ENCODE peak calls at places on chromosomes 3 and 15, in eight cellular contexts. O is HFFc6, J is MCF 10A, K is OCI-LY7, A is fibroblast of lung, E is left lung, Q is GM20000, N is GM06990. C is an unnamed sample.

GRCh38 chr3:180382781-180383180 is 219.2 kb upstream of the TTC14 start:
- DNase-seq in O (no peak), J (no peak), K (no peak), A (no peak), E (no peak), Q (no peak), N (no peak), C (no peak)

GRCh38 chr15:85503151-85503797 is 122.9 kb downstream of the AKAP13 start:
- DNase-seq in O (no peak), J (no peak), K (no peak), A (no peak), E (no peak), Q (no peak), N (no peak), C (no peak)

GRCh38 chr3:101890716-101891115 is 41.4 kb downstream of the NFKBIZ start:
- DNase-seq in O (peak), J (no peak), K (no peak), A (peak), E (no peak), Q (no peak), N (peak), C (no peak)

GRCh38 chr3:126659915-126660886 is 5.3 kb upstream of the TXNRD3 start:
- DNase-seq in O (no peak), J (peak), K (no peak), A (no peak), E (no peak), Q (no peak), N (no peak), C (no peak)

GRCh38 chr15:83064859-83065258 is 2.2 kb downstream of the BTBD1 start:
- DNase-seq in O (no peak), J (no peak), K (no peak), A (no peak), E (no peak), Q (no peak), N (no peak), C (no peak)

GRCh38 chr3:185322111-185322510 is 40.8 kb upstream of the MAP3K13 start:
- DNase-seq in O (no peak), J (no peak), K (no peak), A (peak), E (no peak), Q (no peak), N (no peak), C (no peak)

GRCh38 chr3:27666277-27666676 is 55.8 kb downstream of the EOMES start:
- DNase-seq in O (no peak), J (no peak), K (no peak), A (no peak), E (no peak), Q (no peak), N (no peak), C (no peak)

GRCh38 chr3:37853691-37854413 is 7.8 kb upstream of the CTDSPL start:
- DNase-seq in O (no peak), J (peak), K (no peak), A (no peak), E (no peak), Q (no peak), N (no peak), C (no peak)

GRCh38 chr3:191568206-191568605 is 107.2 kb downstream of the PYDC2 start:
- DNase-seq in O (no peak), J (peak), K (no peak), A (no peak), E (no peak), Q (no peak), N (no peak), C (no peak)

GRCh38 chr3:189040934-189041333 is 130.8 kb upstream of the TPRG1 start:
- DNase-seq in O (no peak), J (no peak), K (no peak), A (no peak), E (no peak), Q (no peak), N (no peak), C (no peak)

GRCh38 chr3:52483577-52484495 is 11.3 kb upstream of the STAB1 start:
- DNase-seq in O (peak), J (no peak), K (no peak), A (peak), E (no peak), Q (no peak), N (no peak), C (no peak)

GRCh38 chr15:96321422-96322391 is 8.8 kb upstream of the NR2F2 start:
- DNase-seq in O (no peak), J (no peak), K (no peak), A (peak), E (peak), Q (peak), N (no peak), C (peak)
- TF ChIP-seq CTCF in O (peak), J (no peak), K (no peak), A (peak), E (no peak), Q (no peak), N (peak), C (no peak)

GRCh38 chr3:131239250-131239649 is 142.3 kb upstream of the NUDT16 start:
- DNase-seq in O (no peak), J (no peak), K (no peak), A (no peak), E (no peak), Q (no peak), N (no peak), C (no peak)

GRCh38 chr3:131238496-131238895 is 143.1 kb upstream of the NUDT16 start:
- DNase-seq in O (no peak), J (no peak), K (no peak), A (no peak), E (no peak), Q (no peak), N (no peak), C (no peak)

DNA sequence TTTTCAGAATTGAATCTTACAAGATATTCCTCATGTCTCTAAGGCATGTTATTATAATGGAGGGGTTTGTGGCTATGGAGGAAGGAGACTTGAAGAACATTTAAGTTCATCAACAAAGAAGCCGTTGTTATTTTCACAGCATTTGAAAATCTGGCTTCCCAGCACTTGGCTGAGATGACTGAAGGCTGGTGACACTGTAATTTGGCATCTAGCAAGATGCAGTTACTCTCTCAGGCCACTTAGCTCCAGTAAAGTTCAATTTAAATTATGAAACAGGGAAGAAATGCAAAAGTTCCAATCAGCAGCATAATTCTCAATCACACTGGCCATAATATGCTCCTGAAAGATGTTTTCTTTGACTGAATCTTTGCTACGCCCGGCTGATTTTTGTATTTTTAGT is 139.4 kb upstream of the NUDT16 start:
- DNase-seq in O (no peak), J (no peak), K (no peak), A (no peak), E (no peak), Q (no peak), N (no peak), C (no peak)
- TF ChIP-seq CTCF in O (no peak), J (no peak), K (no peak), A (no peak), E (no peak), Q (no peak), N (no peak), C (no peak)

DNA sequence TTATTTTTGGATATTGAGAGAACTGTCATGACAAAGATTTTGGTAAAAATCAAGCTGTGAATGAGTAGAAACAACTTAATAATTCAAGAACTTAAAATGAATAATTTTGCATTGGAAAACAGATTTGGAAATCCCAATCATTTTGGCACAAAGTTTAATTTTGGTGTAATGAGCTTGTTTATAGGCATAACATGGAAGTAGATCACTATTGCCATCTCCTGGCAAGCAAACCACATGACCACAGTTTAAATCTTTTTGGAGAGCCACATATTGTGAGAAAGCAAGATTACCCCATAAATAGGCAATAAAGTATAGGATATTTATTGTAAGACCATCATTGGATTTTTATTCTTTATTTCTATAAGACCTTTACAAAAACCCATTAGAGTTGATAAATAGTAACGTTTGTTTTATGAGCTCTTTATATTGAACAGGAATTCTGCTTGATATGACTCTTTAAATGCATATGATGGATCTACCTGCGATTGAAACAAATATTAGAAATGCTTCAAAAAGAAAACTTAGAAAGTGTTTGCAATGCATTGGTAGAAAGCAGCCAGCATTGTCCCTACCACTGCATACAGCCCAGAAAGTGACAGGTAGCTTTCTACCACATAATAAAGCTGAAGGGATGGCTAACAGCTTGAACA is 766.9 kb downstream of the TBL1XR1 start:
- DNase-seq in O (peak), J (peak), K (peak), A (peak), E (no peak), Q (peak), N (no peak), C (no peak)
- TF ChIP-seq CTCF in O (peak), J (peak), K (peak), A (peak), E (peak), Q (no peak), N (peak), C (peak)

DNA sequence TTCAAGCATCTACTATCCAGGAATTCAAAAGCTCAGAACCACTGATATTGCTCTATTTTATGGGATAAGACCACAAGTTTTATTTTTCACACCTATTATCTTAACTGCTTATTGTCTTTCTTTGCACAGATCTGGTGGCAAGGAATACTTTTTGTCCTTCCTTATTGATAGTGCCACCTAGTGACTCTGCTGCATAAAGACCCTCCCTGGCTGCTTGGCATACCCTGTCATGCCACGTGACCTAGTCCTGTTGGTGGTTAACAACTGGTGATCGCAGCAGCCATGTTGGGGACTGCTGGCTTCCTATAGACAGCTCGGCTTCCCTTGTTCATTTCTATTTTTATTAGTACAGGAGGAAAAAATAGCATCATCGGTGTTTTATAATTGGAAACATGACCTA is 236.3 kb downstream of the MEX3B start:
- DNase-seq in O (no peak), J (peak), K (peak), A (peak), E (no peak), Q (no peak), N (no peak), C (no peak)
- TF ChIP-seq CTCF in O (peak), J (no peak), K (peak), A (peak), E (no peak), Q (no peak), N (peak), C (no peak)

DNA sequence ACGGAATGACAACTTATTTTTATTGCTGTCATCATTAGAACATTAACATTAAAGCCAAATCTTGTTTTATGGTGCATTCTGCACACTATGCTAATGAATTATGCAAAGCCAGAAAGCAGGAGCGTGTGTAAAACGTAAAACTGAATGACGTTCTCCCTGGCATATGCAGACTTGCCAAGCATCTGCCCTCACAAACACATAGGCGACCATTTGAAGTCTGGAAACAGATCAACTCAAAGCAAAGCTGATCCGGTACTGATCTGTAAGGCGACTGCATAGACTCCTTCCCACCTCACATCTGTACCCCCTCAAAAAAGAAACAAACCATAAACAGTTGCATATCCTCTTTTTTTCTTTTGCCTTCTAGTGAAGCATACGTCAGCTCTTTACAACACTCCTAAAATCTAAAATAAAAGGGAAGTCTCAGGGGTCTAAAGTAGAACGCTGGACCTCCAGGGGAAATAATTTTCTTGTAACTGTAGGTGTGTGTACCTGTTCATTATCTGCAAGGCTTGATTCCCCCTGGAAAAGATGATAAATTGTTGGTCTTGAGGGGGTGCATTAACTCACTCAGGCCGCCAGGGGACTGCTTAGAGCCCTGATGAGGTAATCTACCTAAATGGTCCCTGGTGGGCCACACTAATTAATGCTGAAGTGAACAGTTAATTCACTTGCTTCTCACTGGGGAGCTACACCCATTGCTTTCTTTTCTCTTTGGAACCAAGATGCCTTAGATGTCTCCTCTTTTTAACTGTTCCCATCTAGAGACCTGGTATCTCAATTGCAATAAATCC is 231.4 kb downstream of the CDIN1 start:
- DNase-seq in O (no peak), J (peak), K (peak), A (no peak), E (no peak), Q (no peak), N (peak), C (no peak)
- TF ChIP-seq CTCF in O (peak), J (peak), K (peak), A (peak), E (no peak), Q (peak), N (peak), C (no peak)

GRCh38 chr15:70875001-70875782 is 17.0 kb downstream of the THAP10 start:
- DNase-seq in O (peak), J (peak), K (no peak), A (peak), E (no peak), Q (no peak), N (no peak), C (no peak)
- TF ChIP-seq CTCF in O (peak), J (peak), K (no peak), A (peak), E (peak), Q (no peak), N (peak), C (peak)

GRCh38 chr3:59338934-59339333 is 289.1 kb upstream of the CFAP20DC start:
- DNase-seq in O (no peak), J (no peak), K (no peak), A (no peak), E (no peak), Q (no peak), N (no peak), C (no peak)

GRCh38 chr3:59334585-59334984 is 284.8 kb upstream of the CFAP20DC start:
- DNase-seq in O (no peak), J (peak), K (no peak), A (peak), E (no peak), Q (no peak), N (no peak), C (no peak)

GRCh38 chr3:59339818-59340217 is 290.0 kb upstream of the CFAP20DC start:
- DNase-seq in O (no peak), J (no peak), K (no peak), A (no peak), E (no peak), Q (no peak), N (no peak), C (no peak)

GRCh38 chr3:59335338-59335737 is 285.5 kb upstream of the CFAP20DC start:
- DNase-seq in O (no peak), J (no peak), K (no peak), A (no peak), E (no peak), Q (no peak), N (no peak), C (no peak)
- TF ChIP-seq CTCF in O (no peak), J (no peak), K (no peak), A (no peak), E (no peak), Q (no peak), N (no peak), C (no peak)

DNA sequence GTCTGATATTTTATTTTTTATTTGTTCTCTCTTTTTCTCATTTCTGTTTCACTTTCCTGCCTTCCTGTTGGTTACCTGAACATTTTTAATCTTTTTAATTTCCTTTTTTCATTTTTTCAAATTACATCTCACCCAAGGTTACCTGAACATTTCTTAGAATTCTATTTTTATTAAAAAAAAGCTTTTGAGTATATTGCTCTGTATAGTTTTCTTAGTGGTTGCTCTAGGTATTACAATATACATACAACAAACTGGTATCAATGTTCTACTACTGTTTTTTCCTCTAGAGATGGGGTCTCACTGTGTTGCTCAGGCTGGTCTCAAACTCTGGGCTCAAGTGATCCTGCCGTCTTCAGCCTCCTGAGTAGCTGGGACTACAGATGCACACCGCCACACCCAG is 79.4 kb downstream of the DHX30 start:
- DNase-seq in O (no peak), J (no peak), K (no peak), A (no peak), E (no peak), Q (no peak), N (no peak), C (no peak)
- TF ChIP-seq CTCF in O (peak), J (no peak), K (no peak), A (no peak), E (no peak), Q (no peak), N (no peak), C (no peak)

GRCh38 chr15:35246376-35246965 is 161.4 kb upstream of the NANOGP8 start:
- DNase-seq in O (no peak), J (no peak), K (no peak), A (no peak), E (no peak), Q (no peak), N (no peak), C (no peak)
- TF ChIP-seq CTCF in O (no peak), J (no peak), K (no peak), A (no peak), E (no peak), Q (no peak), N (no peak), C (no peak)

DNA sequence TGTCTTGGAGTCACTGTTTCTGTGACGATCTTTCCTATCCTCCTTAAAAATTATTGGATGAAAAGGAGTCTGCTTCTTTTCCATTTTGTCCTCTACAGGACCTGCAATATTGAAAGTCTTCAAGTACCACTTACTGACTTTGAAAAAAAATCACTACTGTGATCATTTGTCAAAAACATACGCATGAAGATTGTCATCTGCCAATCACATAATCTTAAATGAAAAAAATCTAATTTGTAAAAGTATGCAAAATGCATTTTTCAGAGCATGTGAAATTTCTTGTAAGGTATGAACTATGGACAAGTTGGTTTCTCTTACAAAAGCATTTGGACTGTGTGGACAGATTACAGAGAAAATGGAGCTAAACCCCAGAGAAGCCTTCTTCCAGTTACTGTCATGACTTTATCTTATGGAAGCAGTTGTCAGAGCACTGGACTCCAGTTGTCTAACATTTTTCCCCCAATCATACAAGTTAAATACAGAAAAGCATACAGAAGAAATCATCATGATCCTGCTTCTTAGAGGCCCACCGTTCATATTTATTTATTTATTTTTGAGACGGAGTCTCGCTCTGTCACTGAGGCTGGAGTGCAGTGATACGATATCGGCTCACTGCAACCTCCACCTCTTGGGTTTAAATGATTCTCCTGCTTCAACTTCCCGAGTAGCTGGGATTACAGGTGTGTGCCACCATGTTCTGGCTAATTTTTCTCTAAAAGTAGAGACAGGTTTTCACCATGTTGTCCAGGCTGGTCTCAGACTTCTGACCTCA is 3.4 kb upstream of the PXK start:
- DNase-seq in O (no peak), J (no peak), K (no peak), A (no peak), E (no peak), Q (no peak), N (no peak), C (no peak)
- TF ChIP-seq CTCF in O (no peak), J (no peak), K (no peak), A (no peak), E (no peak), Q (no peak), N (no peak), C (no peak)

C was measured in psoas muscle.